ENCODE peak calls at places on chromosomes 2 and 18, in seven cellular contexts. One of them, this sample, is unnamed.

GRCh38 chr2:216949685-216950397 is 90.0 kb upstream of the TNP1 start:
- DNase-seq in cardiac fibroblast: no peak
- DNase-seq in CD8-positive, alpha-beta memory T cell: no peak
- DNase-seq in lung microvascular endothelial cell: no peak
- DNase-seq in cardiac septum: no peak
- DNase-seq in NCI-H774: no peak
- DNase-seq in stimulated activated CD8-positive, alpha-beta memory T cell treated with anti-CD3 and anti-CD28 coated beads, Interleukin-2, amount 100 ng/mL, for 1 hour: no peak
- DNase-seq in this sample: no peak

GRCh38 chr2:240069846-240070245 is 16.5 kb upstream of the OR6B3 start:
- DNase-seq in cardiac fibroblast: no peak
- DNase-seq in CD8-positive, alpha-beta memory T cell: no peak
- DNase-seq in lung microvascular endothelial cell: no peak
- DNase-seq in cardiac septum: no peak
- DNase-seq in NCI-H774: no peak
- DNase-seq in stimulated activated CD8-positive, alpha-beta memory T cell treated with anti-CD3 and anti-CD28 coated beads, Interleukin-2, amount 100 ng/mL, for 1 hour: no peak
- DNase-seq in this sample: no peak

GRCh38 chr18:13245481-13246000 is 27.0 kb downstream of the LDLRAD4 start:
- DNase-seq in cardiac fibroblast: no peak
- DNase-seq in CD8-positive, alpha-beta memory T cell: no peak
- DNase-seq in lung microvascular endothelial cell: no peak
- DNase-seq in cardiac septum: peak
- DNase-seq in NCI-H774: peak
- DNase-seq in stimulated activated CD8-positive, alpha-beta memory T cell treated with anti-CD3 and anti-CD28 coated beads, Interleukin-2, amount 100 ng/mL, for 1 hour: no peak
- DNase-seq in this sample: no peak

GRCh38 chr2:66512626-66513025 is 77.7 kb downstream of the MEIS1 start:
- DNase-seq in cardiac fibroblast: peak
- DNase-seq in CD8-positive, alpha-beta memory T cell: no peak
- DNase-seq in lung microvascular endothelial cell: peak
- DNase-seq in cardiac septum: no peak
- DNase-seq in NCI-H774: no peak
- DNase-seq in stimulated activated CD8-positive, alpha-beta memory T cell treated with anti-CD3 and anti-CD28 coated beads, Interleukin-2, amount 100 ng/mL, for 1 hour: no peak
- DNase-seq in this sample: no peak

GRCh38 chr18:64840911-64841701 is 692.2 kb upstream of the LINC00305 start:
- DNase-seq in cardiac fibroblast: no peak
- DNase-seq in CD8-positive, alpha-beta memory T cell: no peak
- DNase-seq in lung microvascular endothelial cell: no peak
- DNase-seq in cardiac septum: no peak
- DNase-seq in NCI-H774: no peak
- DNase-seq in stimulated activated CD8-positive, alpha-beta memory T cell treated with anti-CD3 and anti-CD28 coated beads, Interleukin-2, amount 100 ng/mL, for 1 hour: no peak
- DNase-seq in this sample: no peak

GRCh38 chr2:67215214-67215613 is 181.9 kb upstream of the ETAA1 start:
- DNase-seq in cardiac fibroblast: peak
- DNase-seq in CD8-positive, alpha-beta memory T cell: no peak
- DNase-seq in lung microvascular endothelial cell: peak
- DNase-seq in cardiac septum: no peak
- DNase-seq in NCI-H774: no peak
- DNase-seq in stimulated activated CD8-positive, alpha-beta memory T cell treated with anti-CD3 and anti-CD28 coated beads, Interleukin-2, amount 100 ng/mL, for 1 hour: no peak
- DNase-seq in this sample: peak

GRCh38 chr18:57397440-57397839 is 37.7 kb upstream of the ONECUT2 start:
- DNase-seq in cardiac fibroblast: peak
- DNase-seq in CD8-positive, alpha-beta memory T cell: no peak
- DNase-seq in lung microvascular endothelial cell: no peak
- DNase-seq in cardiac septum: no peak
- DNase-seq in NCI-H774: no peak
- DNase-seq in stimulated activated CD8-positive, alpha-beta memory T cell treated with anti-CD3 and anti-CD28 coated beads, Interleukin-2, amount 100 ng/mL, for 1 hour: no peak
- DNase-seq in this sample: peak

GRCh38 chr18:47846431-47846830 is 84.0 kb downstream of the SMAD2 start:
- DNase-seq in cardiac fibroblast: no peak
- DNase-seq in CD8-positive, alpha-beta memory T cell: no peak
- DNase-seq in lung microvascular endothelial cell: no peak
- DNase-seq in cardiac septum: no peak
- DNase-seq in NCI-H774: no peak
- DNase-seq in stimulated activated CD8-positive, alpha-beta memory T cell treated with anti-CD3 and anti-CD28 coated beads, Interleukin-2, amount 100 ng/mL, for 1 hour: no peak
- DNase-seq in this sample: no peak

GRCh38 chr2:36770542-36771287 is 74.2 kb downstream of the VIT start:
- DNase-seq in cardiac fibroblast: peak
- DNase-seq in CD8-positive, alpha-beta memory T cell: no peak
- DNase-seq in lung microvascular endothelial cell: peak
- DNase-seq in cardiac septum: no peak
- DNase-seq in NCI-H774: no peak
- DNase-seq in stimulated activated CD8-positive, alpha-beta memory T cell treated with anti-CD3 and anti-CD28 coated beads, Interleukin-2, amount 100 ng/mL, for 1 hour: no peak
- DNase-seq in this sample: peak

GRCh38 chr2:201777043-201777442 is 3.7 kb downstream of the ALS2 start:
- DNase-seq in cardiac fibroblast: no peak
- DNase-seq in CD8-positive, alpha-beta memory T cell: no peak
- DNase-seq in lung microvascular endothelial cell: no peak
- DNase-seq in cardiac septum: no peak
- DNase-seq in NCI-H774: no peak
- DNase-seq in stimulated activated CD8-positive, alpha-beta memory T cell treated with anti-CD3 and anti-CD28 coated beads, Interleukin-2, amount 100 ng/mL, for 1 hour: no peak
- DNase-seq in this sample: no peak

GRCh38 chr18:39667905-39668304 is 2102.3 kb upstream of the CELF4 start:
- DNase-seq in cardiac fibroblast: peak
- DNase-seq in CD8-positive, alpha-beta memory T cell: no peak
- DNase-seq in lung microvascular endothelial cell: peak
- DNase-seq in cardiac septum: no peak
- DNase-seq in NCI-H774: no peak
- DNase-seq in stimulated activated CD8-positive, alpha-beta memory T cell treated with anti-CD3 and anti-CD28 coated beads, Interleukin-2, amount 100 ng/mL, for 1 hour: no peak
- DNase-seq in this sample: no peak

GRCh38 chr2:184599054-184599874 is 935 bp downstream of the ZNF804A start:
- DNase-seq in cardiac fibroblast: peak
- DNase-seq in CD8-positive, alpha-beta memory T cell: no peak
- DNase-seq in lung microvascular endothelial cell: no peak
- DNase-seq in cardiac septum: no peak
- DNase-seq in NCI-H774: no peak
- DNase-seq in stimulated activated CD8-positive, alpha-beta memory T cell treated with anti-CD3 and anti-CD28 coated beads, Interleukin-2, amount 100 ng/mL, for 1 hour: no peak
- DNase-seq in this sample: peak

GRCh38 chr18:59697236-59697932 is at the start of gene CCBE1:
- DNase-seq in cardiac fibroblast: peak
- DNase-seq in CD8-positive, alpha-beta memory T cell: no peak
- DNase-seq in lung microvascular endothelial cell: peak
- DNase-seq in cardiac septum: no peak
- DNase-seq in NCI-H774: peak
- DNase-seq in stimulated activated CD8-positive, alpha-beta memory T cell treated with anti-CD3 and anti-CD28 coated beads, Interleukin-2, amount 100 ng/mL, for 1 hour: no peak
- DNase-seq in this sample: peak

GRCh38 chr18:1002653-1003178 is 98.0 kb downstream of the ADCYAP1 start:
- DNase-seq in cardiac fibroblast: peak
- DNase-seq in CD8-positive, alpha-beta memory T cell: no peak
- DNase-seq in lung microvascular endothelial cell: peak
- DNase-seq in cardiac septum: no peak
- DNase-seq in NCI-H774: no peak
- DNase-seq in stimulated activated CD8-positive, alpha-beta memory T cell treated with anti-CD3 and anti-CD28 coated beads, Interleukin-2, amount 100 ng/mL, for 1 hour: no peak
- DNase-seq in this sample: no peak

GRCh38 chr2:145551661-145552060 is 1031.7 kb upstream of the ZEB2 start:
- DNase-seq in cardiac fibroblast: no peak
- DNase-seq in CD8-positive, alpha-beta memory T cell: no peak
- DNase-seq in lung microvascular endothelial cell: no peak
- DNase-seq in cardiac septum: no peak
- DNase-seq in NCI-H774: no peak
- DNase-seq in stimulated activated CD8-positive, alpha-beta memory T cell treated with anti-CD3 and anti-CD28 coated beads, Interleukin-2, amount 100 ng/mL, for 1 hour: no peak
- DNase-seq in this sample: no peak

GRCh38 chr2:240782221-240782885 is 37.7 kb downstream of the KIF1A start:
- DNase-seq in cardiac fibroblast: no peak
- DNase-seq in CD8-positive, alpha-beta memory T cell: no peak
- DNase-seq in lung microvascular endothelial cell: no peak
- DNase-seq in cardiac septum: no peak
- DNase-seq in NCI-H774: no peak
- DNase-seq in stimulated activated CD8-positive, alpha-beta memory T cell treated with anti-CD3 and anti-CD28 coated beads, Interleukin-2, amount 100 ng/mL, for 1 hour: no peak
- DNase-seq in this sample: no peak

GRCh38 chr2:207202645-207203044 is 36.9 kb upstream of the KLF7 start:
- DNase-seq in cardiac fibroblast: peak
- DNase-seq in CD8-positive, alpha-beta memory T cell: no peak
- DNase-seq in lung microvascular endothelial cell: peak
- DNase-seq in cardiac septum: no peak
- DNase-seq in NCI-H774: no peak
- DNase-seq in stimulated activated CD8-positive, alpha-beta memory T cell treated with anti-CD3 and anti-CD28 coated beads, Interleukin-2, amount 100 ng/mL, for 1 hour: no peak
- DNase-seq in this sample: peak

GRCh38 chr2:82740527-82740926 is 1718.6 kb downstream of the SUCLG1 start:
- DNase-seq in cardiac fibroblast: no peak
- DNase-seq in CD8-positive, alpha-beta memory T cell: no peak
- DNase-seq in lung microvascular endothelial cell: no peak
- DNase-seq in cardiac septum: no peak
- DNase-seq in NCI-H774: no peak
- DNase-seq in stimulated activated CD8-positive, alpha-beta memory T cell treated with anti-CD3 and anti-CD28 coated beads, Interleukin-2, amount 100 ng/mL, for 1 hour: no peak
- DNase-seq in this sample: no peak

GRCh38 chr18:59993560-59993959 is 93.8 kb downstream of the PMAIP1 start:
- DNase-seq in cardiac fibroblast: no peak
- DNase-seq in CD8-positive, alpha-beta memory T cell: no peak
- DNase-seq in lung microvascular endothelial cell: no peak
- DNase-seq in cardiac septum: no peak
- DNase-seq in NCI-H774: no peak
- DNase-seq in stimulated activated CD8-positive, alpha-beta memory T cell treated with anti-CD3 and anti-CD28 coated beads, Interleukin-2, amount 100 ng/mL, for 1 hour: no peak
- DNase-seq in this sample: no peak

GRCh38 chr18:69658137-69658536 is 257.4 kb downstream of the DOK6 start:
- DNase-seq in cardiac fibroblast: peak
- DNase-seq in CD8-positive, alpha-beta memory T cell: no peak
- DNase-seq in lung microvascular endothelial cell: no peak
- DNase-seq in cardiac septum: no peak
- DNase-seq in NCI-H774: no peak
- DNase-seq in stimulated activated CD8-positive, alpha-beta memory T cell treated with anti-CD3 and anti-CD28 coated beads, Interleukin-2, amount 100 ng/mL, for 1 hour: no peak
- DNase-seq in this sample: no peak

GRCh38 chr2:160014227-160014626 is 48.2 kb downstream of the PLA2R1 start:
- DNase-seq in cardiac fibroblast: peak
- DNase-seq in CD8-positive, alpha-beta memory T cell: no peak
- DNase-seq in lung microvascular endothelial cell: no peak
- DNase-seq in cardiac septum: no peak
- DNase-seq in NCI-H774: no peak
- DNase-seq in stimulated activated CD8-positive, alpha-beta memory T cell treated with anti-CD3 and anti-CD28 coated beads, Interleukin-2, amount 100 ng/mL, for 1 hour: no peak
- DNase-seq in this sample: no peak

GRCh38 chr18:43917487-43917886 is 640.2 kb upstream of the SYT4 start:
- DNase-seq in cardiac fibroblast: no peak
- DNase-seq in CD8-positive, alpha-beta memory T cell: no peak
- DNase-seq in lung microvascular endothelial cell: no peak
- DNase-seq in cardiac septum: no peak
- DNase-seq in NCI-H774: no peak
- DNase-seq in stimulated activated CD8-positive, alpha-beta memory T cell treated with anti-CD3 and anti-CD28 coated beads, Interleukin-2, amount 100 ng/mL, for 1 hour: no peak
- DNase-seq in this sample: no peak

GRCh38 chr2:74148457-74149248 is 941 bp upstream of the BOLA3 start:
- DNase-seq in cardiac fibroblast: no peak
- DNase-seq in CD8-positive, alpha-beta memory T cell: no peak
- DNase-seq in lung microvascular endothelial cell: no peak
- DNase-seq in cardiac septum: no peak
- DNase-seq in NCI-H774: no peak
- DNase-seq in stimulated activated CD8-positive, alpha-beta memory T cell treated with anti-CD3 and anti-CD28 coated beads, Interleukin-2, amount 100 ng/mL, for 1 hour: no peak
- DNase-seq in this sample: no peak

This sample was measured in erythroblast.